ENCODE peak calls at places on chromosomes 11 and 22, in seven cellular contexts. O, X, V, A, M, K and W are unnamed samples.
A peak's percentile ranks its signal among the peaks of the same experiment; 100 is the strongest.

GRCh38 chr22:23037429-23038333 is 32.6 kb upstream of the GNAZ start:
- DNase-seq in M (no peak), X (no peak), A (no peak), K (no peak), O (no peak), V (no peak), W (no peak)

GRCh38 chr11:134516529-134516928 is 104.5 kb upstream of the B3GAT1 start:
- DNase-seq in A (peak; percentile 79), K (no peak), M (no peak), O (no peak), X (peak; percentile 5), V (no peak), W (no peak)

GRCh38 chr11:134150195-134150903 is 73.4 kb downstream of the NCAPD3 start:
- DNase-seq in M (no peak), K (no peak), A (no peak), V (no peak), X (no peak), O (no peak), W (no peak)

GRCh38 chr11:123054301-123055065 is 7.5 kb downstream of the HSPA8 start:
- DNase-seq in X (no peak), M (peak; percentile 82), O (peak; percentile 16), K (no peak), A (no peak), V (no peak), W (no peak)

GRCh38 chr11:86122773-86123172 is 53.9 kb upstream of the PICALM start:
- DNase-seq in V (no peak), O (no peak), K (no peak), X (no peak), M (no peak), A (no peak), W (no peak)

GRCh38 chr11:121437018-121437685 is 15.0 kb upstream of the SORL1 start:
- DNase-seq in O (no peak), K (no peak), V (no peak), A (no peak), M (peak; percentile 63), X (no peak), W (no peak)

GRCh38 chr11:27496461-27496860 is 10.1 kb downstream of the LIN7C start:
- DNase-seq in M (peak; percentile 32), O (no peak), K (no peak), A (no peak), V (no peak), X (no peak), W (no peak)

GRCh38 chr11:100525635-100526034 is 161.5 kb upstream of the ARHGAP42 start:
- DNase-seq in K (no peak), O (no peak), V (no peak), X (no peak), M (no peak), A (no peak), W (no peak)

GRCh38 chr22:48357196-48357595 is 1470.5 kb downstream of the BRD1 start:
- DNase-seq in V (no peak), A (no peak), X (no peak), M (no peak), O (no peak), K (no peak), W (no peak)

GRCh38 chr11:104704888-104705287 is 193.4 kb downstream of the CASP12 start:
- DNase-seq in A (no peak), O (no peak), K (no peak), V (no peak), X (no peak), M (no peak), W (no peak)

GRCh38 chr11:125692887-125693286 is 12.2 kb upstream of the ACRV1 start:
- DNase-seq in X (no peak), K (no peak), A (no peak), M (no peak), V (no peak), O (no peak), W (no peak)

GRCh38 chr22:39308614-39309363 is 10.6 kb downstream of the RPL3 start:
- DNase-seq in V (no peak), X (peak; percentile 84), K (no peak), M (peak; percentile 95), A (no peak), O (no peak), W (peak; percentile 79)

GRCh38 chr11:111336062-111336461 is 37.7 kb downstream of the POU2AF3 start:
- DNase-seq in A (no peak), K (no peak), O (no peak), X (no peak), M (no peak), V (no peak), W (no peak)

GRCh38 chr11:64553554-64554201 is 37.3 kb upstream of the SLC22A12 start:
- DNase-seq in O (peak; percentile 71), M (peak; percentile 70), V (no peak), K (peak; percentile 58), A (peak; percentile 77), X (peak; percentile 72), W (peak; percentile 63)

GRCh38 chr11:99316761-99317475 is 296.2 kb downstream of the CNTN5 start:
- DNase-seq in K (no peak), V (no peak), X (no peak), A (no peak), M (peak; percentile 14), O (no peak), W (no peak)

GRCh38 chr11:29438815-29439214 is 578.0 kb downstream of the KCNA4 start:
- DNase-seq in K (no peak), X (no peak), O (no peak), M (no peak), A (no peak), V (no peak), W (no peak)

GRCh38 chr11:29435421-29435820 is 581.4 kb downstream of the KCNA4 start:
- DNase-seq in O (no peak), A (no peak), K (no peak), X (no peak), M (peak; percentile 39), V (no peak), W (no peak)

GRCh38 chr11:29432719-29433325 is 584.0 kb downstream of the KCNA4 start:
- DNase-seq in V (no peak), A (no peak), X (no peak), K (no peak), M (peak; percentile 40), O (peak; percentile 9), W (peak; percentile 14)
- TF ChIP-seq CTCF in V (peak; percentile 82), A (peak; percentile 83), X (peak; percentile 36), K (peak; percentile 67), M (peak; percentile 56), O (peak; percentile 77), W (peak; percentile 50)

GRCh38 chr11:68643576-68643975 is 40.8 kb upstream of the GAL start:
- DNase-seq in X (no peak), A (no peak), O (no peak), K (no peak), V (no peak), M (peak; percentile 41), W (no peak)
- TF ChIP-seq CTCF in X (no peak), A (no peak), O (no peak), K (no peak), V (no peak), M (no peak), W (no peak)

DNA sequence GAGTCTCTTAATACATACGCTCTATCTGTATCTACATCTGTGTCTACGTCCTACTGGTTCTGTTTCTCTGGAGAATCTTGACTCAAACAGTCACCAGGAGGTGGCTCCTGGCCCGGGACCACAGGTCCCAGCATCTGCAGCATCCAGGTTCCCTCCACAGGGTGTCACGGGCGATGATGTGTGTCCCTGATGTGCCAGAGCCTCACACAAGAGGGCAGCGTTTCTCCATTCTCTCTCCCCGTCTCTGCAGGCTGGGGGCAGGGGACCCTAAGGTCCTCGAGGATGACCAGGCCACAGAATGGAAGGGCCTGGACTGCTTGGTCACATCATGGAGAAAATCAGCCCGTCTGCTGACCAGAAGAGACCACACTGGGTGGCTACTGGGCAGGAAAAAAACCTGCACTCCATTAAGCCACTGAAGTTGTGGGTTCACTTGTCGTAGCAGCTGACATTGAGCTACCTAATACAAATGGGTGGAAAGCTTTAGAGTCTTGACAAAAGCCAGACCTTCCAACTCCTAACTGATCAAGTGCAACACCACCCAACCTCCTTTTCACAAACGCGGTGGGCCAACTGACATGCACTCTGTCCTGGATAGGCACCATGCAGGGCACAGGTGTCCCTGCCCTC is 392.5 kb downstream of the CTTN start:
- DNase-seq in M (no peak), K (no peak), A (no peak), X (no peak), V (no peak), O (no peak), W (no peak)
- TF ChIP-seq CTCF in M (peak; percentile 15), K (no peak), A (no peak), X (no peak), V (no peak), O (no peak), W (no peak)

DNA sequence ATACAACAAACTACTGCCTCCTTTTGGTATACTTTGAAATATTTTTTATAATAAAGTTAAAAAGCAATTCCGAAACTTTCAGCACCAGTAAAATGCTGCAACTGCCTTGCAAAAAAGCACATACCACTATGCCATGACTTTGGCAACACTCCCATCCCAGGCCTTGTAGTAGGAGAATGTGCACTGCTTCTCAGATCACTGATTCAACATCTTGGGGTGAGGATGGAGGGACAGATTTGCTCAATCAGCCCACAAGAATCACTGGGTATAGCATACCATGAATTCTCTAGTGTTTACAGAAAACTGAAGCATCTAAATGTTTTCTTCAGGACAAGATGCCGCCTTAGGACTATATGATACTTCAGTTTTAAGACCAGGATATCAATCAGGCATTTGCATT is 14.9 kb downstream of the EIF4ENIF1 start:
- DNase-seq in K (no peak), M (peak; percentile 88), A (no peak), V (no peak), X (no peak), O (no peak), W (no peak)
- TF ChIP-seq CTCF in K (no peak), M (no peak), A (no peak), V (no peak), X (no peak), O (no peak), W (no peak)

DNA sequence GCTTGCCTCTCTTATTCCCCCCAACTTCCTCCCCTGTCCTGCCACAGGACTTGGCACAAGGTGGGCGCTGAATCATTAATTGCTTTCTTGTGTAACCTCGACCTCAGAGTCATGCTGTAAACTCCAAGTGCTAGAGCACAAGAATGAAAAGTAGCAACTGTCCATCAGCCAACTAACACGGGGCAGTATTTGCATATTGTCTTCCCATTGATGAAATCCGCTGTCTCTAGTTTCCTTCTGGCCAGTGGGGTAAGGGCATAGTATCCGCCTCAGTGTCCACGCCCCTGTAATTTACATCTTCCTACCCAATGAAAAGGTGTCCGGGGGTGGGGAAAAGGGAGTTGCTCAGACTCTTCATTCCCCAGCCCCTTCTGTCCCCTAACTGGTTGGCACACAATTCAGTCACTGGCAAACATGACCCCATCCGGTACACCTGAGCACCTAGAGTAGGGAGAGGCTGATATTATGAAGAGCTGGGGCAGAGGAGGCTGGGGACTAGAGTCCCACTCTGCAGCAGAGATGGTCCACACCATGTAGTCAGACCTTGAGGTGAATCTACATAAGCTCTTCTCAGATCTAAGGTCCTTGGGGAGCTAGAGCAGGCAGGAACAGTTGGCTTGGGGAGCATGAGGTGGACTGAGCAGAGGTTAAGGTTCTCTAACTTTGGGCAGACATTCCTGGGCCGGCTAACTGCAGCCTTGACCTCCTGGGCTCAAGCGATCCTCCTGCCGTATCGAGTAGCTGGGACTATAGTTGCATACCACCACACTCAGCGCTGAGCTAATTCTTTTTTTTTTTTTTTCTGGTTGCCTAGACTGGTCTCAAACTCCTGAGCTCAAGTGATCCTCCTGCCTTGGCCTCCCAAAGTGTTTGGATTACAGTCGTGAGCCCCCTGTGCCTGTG is 6.8 kb upstream of the GGA1 start:
- DNase-seq in X (no peak), M (peak; percentile 75), O (peak; percentile 8), A (no peak), K (no peak), V (no peak), W (peak; percentile 88)
- TF ChIP-seq CTCF in X (no peak), M (no peak), O (no peak), A (no peak), K (no peak), V (no peak), W (no peak)